ENCODE peak calls at places on chromosomes 16 and 17, in eight cellular contexts. B is activated effector memory CD4-positive, alpha-beta T cell treated with Interleukin-2 at 50 U/mL for 16 hours; V is HepG2; A is activated naive CD4-positive, alpha-beta T cell treated with anti-CD3 and anti-CD28 coated beads, Interleukin-2, amount 50 U/mL, for 16 hours; Z is NCI-H1092; T is CD8-positive, alpha-beta T cell; S is activated CD8-positive, alpha-beta memory T cell treated with anti-CD3 and anti-CD28 coated beads for 1 hour; I is epithelial cell of esophagus. E is an unnamed sample.
A peak's percentile ranks its signal among the peaks of the same experiment; 100 is the strongest.

GRCh38 chr16:59886021-59886420 is 1151.9 kb upstream of the GOT2 start:
- DNase-seq in T (no peak), Z (no peak), A (no peak), B (no peak), I (peak; percentile 81), V (no peak), S (no peak), E (no peak)

GRCh38 chr16:622920-623280 is 7.9 kb upstream of the WFIKKN1 start:
- DNase-seq in Z (no peak), T (no peak), B (no peak), S (no peak), V (no peak), A (no peak), I (no peak), E (no peak)

GRCh38 chr17:38538906-38539305 is 66.8 kb downstream of the SRCIN1 start:
- DNase-seq in V (no peak), A (no peak), S (no peak), T (no peak), B (no peak), Z (peak; percentile 80), I (no peak), E (no peak)

GRCh38 chr17:74135391-74136167 is 67.9 kb upstream of the RPL38 start:
- DNase-seq in A (no peak), S (no peak), I (no peak), T (no peak), B (no peak), V (no peak), Z (no peak), E (no peak)

GRCh38 chr17:33486135-33486886 is 193.2 kb upstream of the ASIC2 start:
- DNase-seq in Z (no peak), B (no peak), A (no peak), V (no peak), I (no peak), T (no peak), S (no peak), E (no peak)

GRCh38 chr17:62761884-62762283 is 46.2 kb downstream of the MARCHF10 start:
- DNase-seq in I (peak; percentile 94), B (no peak), V (no peak), S (no peak), Z (no peak), A (no peak), T (no peak), E (no peak)

GRCh38 chr17:71330099-71330375 is 790.8 kb upstream of the SOX9 start:
- DNase-seq in S (no peak), A (no peak), V (no peak), Z (no peak), B (no peak), I (no peak), T (no peak), E (no peak)

GRCh38 chr16:12703935-12704334 is 99.8 kb downstream of the CPPED1 start:
- DNase-seq in A (no peak), V (no peak), S (no peak), B (no peak), T (no peak), I (no peak), Z (no peak), E (no peak)

GRCh38 chr17:45768000-45768399 is 16.1 kb upstream of the CRHR1 start:
- DNase-seq in V (no peak), S (no peak), I (peak; percentile 17), Z (no peak), B (no peak), T (no peak), A (no peak), E (peak; percentile 15)

GRCh38 chr17:38617074-38617860 is 11.5 kb upstream of the SRCIN1 start:
- DNase-seq in B (no peak), T (no peak), I (no peak), Z (no peak), V (no peak), A (no peak), S (no peak), E (no peak)

GRCh38 chr16:4064950-4065352 is 51.3 kb downstream of the ADCY9 start:
- DNase-seq in V (no peak), A (peak; percentile 49), S (no peak), Z (no peak), B (peak; percentile 7), I (no peak), T (peak; percentile 9), E (no peak)

GRCh38 chr16:85082553-85083050 is 29.7 kb downstream of the CIBAR2 start:
- DNase-seq in B (no peak), V (no peak), S (no peak), I (no peak), Z (no peak), A (no peak), T (no peak), E (no peak)

GRCh38 chr17:81514735-81515529 is 2.3 kb upstream of the ACTG1 start:
- DNase-seq in T (peak; percentile 60), A (peak; percentile 71), V (peak; percentile 73), Z (peak; percentile 24), S (peak; percentile 32), I (peak; percentile 83), B (peak; percentile 61), E (peak; percentile 90)

GRCh38 chr17:61335105-61335844 is 64.4 kb upstream of the TBX2 start:
- DNase-seq in V (peak; percentile 70), Z (no peak), I (no peak), S (no peak), B (no peak), A (no peak), T (no peak), E (peak; percentile 34)

GRCh38 chr16:89410794-89411309 is 79.5 kb downstream of the ANKRD11 start:
- DNase-seq in I (peak; percentile 69), T (no peak), S (no peak), V (peak; percentile 34), Z (peak; percentile 62), B (no peak), A (no peak), E (no peak)

GRCh38 chr17:78257810-78258322 is 26.4 kb downstream of the TMEM235 start:
- DNase-seq in V (no peak), B (no peak), A (peak; percentile 51), I (no peak), S (no peak), Z (no peak), T (no peak), E (no peak)

GRCh38 chr16:15434079-15434424 is 336 bp upstream of the BMERB1 start:
- DNase-seq in S (no peak), V (no peak), T (no peak), B (no peak), I (no peak), Z (no peak), A (no peak), E (no peak)

GRCh38 chr16:80973991-80974390 is 32.7 kb downstream of the CMC2 start:
- DNase-seq in S (no peak), T (no peak), V (no peak), B (no peak), Z (no peak), A (no peak), I (peak; percentile 86), E (no peak)

GRCh38 chr17:61897548-61898180 is 30.1 kb downstream of the INTS2 start:
- DNase-seq in B (no peak), Z (no peak), A (no peak), T (no peak), I (no peak), V (no peak), S (no peak), E (no peak)

E was measured in cardiac muscle cell.